ENCODE peak calls at places on chromosomes 11 and 22, in eight cellular contexts. B is PC-3, Q is MM.1S, X is A549, K is esophagus muscularis mucosa, R is pancreas, G is mesendoderm, M is mesenchymal stem cell. I is an unnamed sample.
A peak's percentile ranks its signal among the peaks of the same experiment; 100 is the strongest.

GRCh38 chr11:61923166-61924015 is 6.0 kb upstream of the RAB3IL1 start:
- DNase-seq in K (peak; percentile 95), Q (peak; percentile 58), R (peak; percentile 87), M (peak; percentile 76), X (no peak), B (no peak), G (peak; percentile 83), I (no peak)

GRCh38 chr11:67306769-67307544 is 3.6 kb downstream of the SSH3 start:
- DNase-seq in Q (no peak), B (no peak), K (no peak), G (no peak), M (no peak), X (no peak), R (no peak), I (no peak)

GRCh38 chr11:27694992-27695391 is 5.3 kb downstream of the BDNF start:
- DNase-seq in X (peak; percentile 51), R (no peak), Q (no peak), K (no peak), B (peak; percentile 69), G (no peak), M (no peak), I (no peak)

GRCh38 chr22:30245985-30246901 is at the start of gene LIF:
- DNase-seq in K (no peak), G (peak; percentile 49), B (no peak), X (no peak), M (peak; percentile 83), R (no peak), Q (peak; percentile 18), I (peak; percentile 52)

GRCh38 chr11:57645716-57646085 is 4.0 kb downstream of the YPEL4 start:
- DNase-seq in X (no peak), K (no peak), M (no peak), Q (no peak), B (no peak), R (no peak), G (peak; percentile 16), I (no peak)

GRCh38 chr22:44658371-44658953 is 43.5 kb upstream of the PRR5 start:
- DNase-seq in M (no peak), K (peak; percentile 91), Q (no peak), B (no peak), R (no peak), X (no peak), G (no peak), I (no peak)

GRCh38 chr22:30221121-30221992 is 25.2 kb downstream of the LIF start:
- DNase-seq in Q (peak; percentile 81), K (no peak), X (no peak), R (no peak), G (no peak), M (no peak), B (no peak), I (peak; percentile 92)

GRCh38 chr11:121250843-121251242 is 41.7 kb upstream of the SC5D start:
- DNase-seq in R (no peak), Q (no peak), B (peak; percentile 86), M (no peak), X (no peak), K (no peak), G (no peak), I (no peak)

GRCh38 chr22:32696089-32696488 is 105.4 kb upstream of the TIMP3 start:
- DNase-seq in M (no peak), B (no peak), X (no peak), K (no peak), Q (no peak), G (no peak), R (no peak), I (no peak)

GRCh38 chr11:2593393-2593950 is 106.3 kb downstream of the KCNQ1OT1 start:
- DNase-seq in R (no peak), B (no peak), Q (no peak), M (no peak), X (no peak), G (no peak), K (peak; percentile 81), I (no peak)

GRCh38 chr11:2779981-2780849 is 80.4 kb upstream of the KCNQ1OT1 start:
- DNase-seq in B (no peak), G (no peak), Q (no peak), X (no peak), M (no peak), R (peak; percentile 44), K (peak; percentile 88), I (no peak)

GRCh38 chr11:94705419-94705818 is 62.7 kb upstream of the AMOTL1 start:
- DNase-seq in X (no peak), Q (no peak), M (no peak), K (no peak), R (peak; percentile 92), B (no peak), G (no peak), I (no peak)

GRCh38 chr11:110123003-110123402 is 29.8 kb downstream of the ZC3H12C start:
- DNase-seq in B (no peak), G (peak; percentile 60), Q (no peak), M (peak; percentile 42), X (no peak), R (no peak), K (no peak), I (no peak)

GRCh38 chr11:104380358-104380757 is 216.4 kb upstream of the PDGFD start:
- DNase-seq in B (no peak), X (no peak), K (no peak), R (no peak), G (no peak), Q (no peak), M (no peak), I (no peak)
- H3K27ac ChIP-seq in B (no peak overlapping the region), X (no peak overlapping the region), K (no peak overlapping the region), R (no peak overlapping the region), G (no peak overlapping the region), Q (no peak overlapping the region), M (peak overlapping the region; percentile 59), I (no peak overlapping the region)

GRCh38 chr11:68816917-68817419 is 24.7 kb downstream of the CPT1A start:
- DNase-seq in R (no peak), G (no peak), B (no peak), Q (no peak), M (no peak), K (no peak), X (no peak), I (peak; percentile 66)

GRCh38 chr11:68819362-68819761 is 22.4 kb downstream of the CPT1A start:
- DNase-seq in R (no peak), M (no peak), B (no peak), K (no peak), Q (no peak), X (no peak), G (no peak), I (no peak)

GRCh38 chr11:68816251-68816776 is 25.4 kb downstream of the CPT1A start:
- DNase-seq in G (no peak), X (no peak), K (no peak), B (no peak), M (no peak), R (no peak), Q (no peak), I (no peak)

GRCh38 chr11:68818181-68818580 is 23.5 kb downstream of the CPT1A start:
- DNase-seq in X (no peak), G (no peak), Q (no peak), K (no peak), R (no peak), B (no peak), M (no peak), I (no peak)

DNA sequence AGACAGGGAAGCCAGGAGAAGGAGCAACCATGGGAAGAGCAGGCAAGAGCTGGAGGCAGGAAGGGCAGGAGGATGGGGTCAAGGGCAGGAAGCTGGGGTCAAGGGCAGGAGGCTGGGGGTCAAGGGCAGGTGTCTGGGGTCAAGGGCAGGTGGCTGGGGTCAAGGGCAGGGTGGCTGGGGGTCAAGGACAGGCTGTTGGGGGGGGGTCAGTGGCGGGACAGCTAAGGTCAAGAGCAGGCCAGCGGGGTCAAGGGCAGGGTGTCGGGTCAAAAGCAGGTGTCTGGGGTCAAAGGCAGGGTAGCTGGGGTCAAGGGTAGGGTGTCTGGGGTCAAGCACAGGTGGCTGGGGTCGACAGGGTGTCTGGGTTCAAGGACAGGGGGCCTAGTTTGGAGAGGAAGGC is 24.2 kb downstream of the CPT1A start:
- DNase-seq in K (no peak), R (no peak), Q (no peak), B (no peak), G (no peak), M (no peak), X (no peak), I (no peak)
- H3K4me1 ChIP-seq in K (peaks cover 25% of the 10 kb centered on the region), R (no peaks in the 10 kb centered on the region), Q (no peaks in the 10 kb centered on the region), B (no peaks in the 10 kb centered on the region), G (no peaks in the 10 kb centered on the region), M (peaks cover 4% of the 10 kb centered on the region), X (no peaks in the 10 kb centered on the region), I (peaks cover 9% of the 10 kb centered on the region)

GRCh38 chr11:69638941-69639681 is 1.8 kb upstream of the CCND1 start:
- DNase-seq in G (peak; percentile 99), Q (peak; percentile 49), R (peak; percentile 83), M (peak; percentile 97), B (peak; percentile 99), K (peak; percentile 97), X (peak; percentile 98), I (no peak)

GRCh38 chr11:69636870-69637600 is 3.9 kb upstream of the CCND1 start:
- DNase-seq in Q (no peak), B (no peak), M (no peak), G (no peak), K (no peak), X (no peak), R (no peak), I (no peak)

GRCh38 chr11:69637956-69638871 is 2.7 kb upstream of the CCND1 start:
- DNase-seq in G (peak; percentile 89), K (no peak), R (no peak), Q (no peak), M (peak; percentile 81), B (peak; percentile 74), X (peak; percentile 75), I (no peak)

GRCh38 chr11:69636512-69636866 is 4.5 kb upstream of the CCND1 start:
- DNase-seq in X (peak; percentile 90), R (peak; percentile 45), M (peak; percentile 88), G (peak; percentile 90), K (no peak), B (peak; percentile 89), Q (peak; percentile 39), I (no peak)

GRCh38 chr11:69637601-69637955 is 3.4 kb upstream of the CCND1 start:
- DNase-seq in G (no peak), X (no peak), B (no peak), M (no peak), R (no peak), K (no peak), Q (no peak), I (no peak)
- H3K4me3 ChIP-seq in G (no peak overlapping the region), X (no peak overlapping the region), B (peak overlapping the region; percentile 99), M (peak overlapping the region; percentile 99), R (peak overlapping the region; percentile 37), K (peak overlapping the region; percentile 52), Q (no peak overlapping the region), I (no peak overlapping the region)

DNA sequence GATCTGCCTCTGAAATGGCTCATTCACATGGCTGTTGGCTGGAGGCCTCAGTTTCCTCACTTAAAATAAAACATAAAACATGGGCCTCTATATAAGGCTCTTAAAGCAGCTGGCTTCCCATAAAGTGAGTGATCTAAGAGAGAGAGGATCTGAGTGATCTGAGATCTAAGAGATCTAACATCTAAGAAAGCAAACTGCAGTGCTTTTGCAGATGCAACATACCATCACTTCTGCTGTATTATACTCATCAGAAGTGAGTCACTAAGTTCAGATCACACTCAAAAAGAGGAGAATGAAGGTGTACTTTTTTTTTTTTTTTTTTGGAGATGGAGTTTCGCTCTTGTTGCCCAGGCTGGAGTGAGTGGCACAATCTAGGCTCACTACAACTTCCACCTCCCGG is 18.1 kb upstream of the HSPA8 start:
- DNase-seq in G (no peak), B (no peak), K (no peak), Q (no peak), X (no peak), R (no peak), M (no peak), I (no peak)
- H3K27ac ChIP-seq in G (no peak overlapping the region), B (no peak overlapping the region), K (no peak overlapping the region), Q (no peak overlapping the region), X (no peak overlapping the region), R (no peak overlapping the region), M (no peak overlapping the region), I (no peak overlapping the region)